ENCODE peak calls at places on chromosomes 4 and X, in ten cellular contexts. V, U, G, Z, P, E, H, B, L and I are unnamed samples.

GRCh38 chr4:83335691-83336090 is 1.0 kb upstream of the HPSE start:
- DNase-seq in B (no peak), H (no peak), Z (peak), P (no peak), U (no peak), L (no peak), V (no peak), E (no peak), G (no peak), I (no peak)

GRCh38 chr4:110799171-110799570 is 176.3 kb upstream of the PITX2 start:
- DNase-seq in G (no peak), P (no peak), Z (no peak), L (no peak), V (no peak), E (no peak), H (no peak), U (no peak), B (no peak), I (no peak)

GRCh38 chrX:106999002-106999975 is 723 bp downstream of the MORC4 start:
- DNase-seq in U (peak), E (no peak), L (no peak), V (no peak), G (peak), H (peak), P (peak), Z (peak), B (no peak), I (peak)

GRCh38 chr4:121129606-121130346 is 34.3 kb downstream of the TNIP3 start:
- DNase-seq in H (no peak), V (no peak), L (no peak), B (no peak), G (no peak), Z (no peak), U (no peak), E (no peak), P (no peak), I (no peak)

GRCh38 chrX:107207089-107207488 is 678 bp downstream of the DNAAF6 start:
- DNase-seq in E (no peak), Z (no peak), L (no peak), U (no peak), B (no peak), V (no peak), H (no peak), P (no peak), G (no peak), I (no peak)

GRCh38 chr4:149897784-149898183 is 82.1 kb upstream of the IQCM start:
- DNase-seq in E (no peak), H (peak), G (no peak), B (no peak), P (no peak), V (no peak), Z (peak), U (no peak), L (no peak), I (peak)

GRCh38 chrX:24506082-24506481 is 41.0 kb downstream of the PDK3 start:
- DNase-seq in V (no peak), E (no peak), G (peak), B (peak), L (no peak), P (no peak), H (no peak), U (no peak), Z (no peak), I (peak)

GRCh38 chrX:15301924-15302323 is 13.5 kb downstream of the ASB11 start:
- DNase-seq in Z (no peak), P (no peak), G (peak), V (peak), U (peak), L (no peak), B (no peak), H (no peak), E (no peak), I (peak)

GRCh38 chr4:169485791-169486742 is 126.3 kb downstream of the NEK1 start:
- DNase-seq in U (peak), E (peak), Z (peak), B (peak), G (peak), H (peak), V (peak), L (peak), P (no peak), I (peak)

GRCh38 chr4:33134366-33134765 is 2414.2 kb downstream of the PCDH7 start:
- DNase-seq in H (no peak), V (no peak), Z (no peak), L (no peak), G (no peak), E (no peak), B (no peak), U (no peak), P (no peak), I (no peak)

GRCh38 chr4:75848891-75849290 is 53.4 kb downstream of the PPEF2 start:
- DNase-seq in V (no peak), G (no peak), H (no peak), E (no peak), U (no peak), B (no peak), P (no peak), L (no peak), Z (no peak), I (no peak)